ENCODE peak calls at places on chromosomes 4 and X, in nine cellular contexts. One of them, this sample, is unnamed. For H3K4me1, the result is how much of the 10 kb centered on the place peaks cover.

GRCh38 chrX:129823523-129823922 is 20.2 kb downstream of the ZDHHC9 start:
- DNase-seq in mesendoderm: no peak
- DNase-seq in NT2/D1: no peak
- DNase-seq in CD8-positive, alpha-beta T cell: no peak
- DNase-seq in lung: no peak
- DNase-seq in psoas muscle: no peak
- DNase-seq in fibroblast of lung: no peak
- DNase-seq in CD8-positive, alpha-beta memory T cell: no peak
- DNase-seq in thoracic aorta: no peak
- DNase-seq in this sample: no peak

GRCh38 chr4:40995850-40996249 is 218.5 kb downstream of the APBB2 start:
- DNase-seq in lung: no peak
- DNase-seq in thoracic aorta: no peak
- DNase-seq in CD8-positive, alpha-beta memory T cell: no peak
- DNase-seq in NT2/D1: no peak
- DNase-seq in mesendoderm: no peak
- DNase-seq in psoas muscle: no peak
- DNase-seq in CD8-positive, alpha-beta T cell: no peak
- DNase-seq in fibroblast of lung: peak
- DNase-seq in this sample: no peak

GRCh38 chr4:151668687-151669402 is 92.0 kb downstream of the GATB start:
- DNase-seq in CD8-positive, alpha-beta memory T cell: no peak
- DNase-seq in CD8-positive, alpha-beta T cell: no peak
- DNase-seq in thoracic aorta: no peak
- DNase-seq in lung: no peak
- DNase-seq in fibroblast of lung: no peak
- DNase-seq in NT2/D1: no peak
- DNase-seq in psoas muscle: no peak
- DNase-seq in mesendoderm: no peak
- DNase-seq in this sample: no peak

GRCh38 chr4:120870279-120870673 is 52.2 kb downstream of the PRDM5 start:
- DNase-seq in mesendoderm: peak
- DNase-seq in psoas muscle: no peak
- DNase-seq in lung: no peak
- DNase-seq in NT2/D1: no peak
- DNase-seq in CD8-positive, alpha-beta T cell: no peak
- DNase-seq in thoracic aorta: no peak
- DNase-seq in fibroblast of lung: no peak
- DNase-seq in CD8-positive, alpha-beta memory T cell: no peak
- DNase-seq in this sample: no peak

GRCh38 chr4:37825943-37826281 is 574 bp upstream of the PGM2 start:
- DNase-seq in CD8-positive, alpha-beta memory T cell: no peak
- DNase-seq in lung: no peak
- DNase-seq in fibroblast of lung: no peak
- DNase-seq in thoracic aorta: no peak
- DNase-seq in CD8-positive, alpha-beta T cell: no peak
- DNase-seq in NT2/D1: no peak
- DNase-seq in mesendoderm: no peak
- DNase-seq in psoas muscle: no peak
- DNase-seq in this sample: no peak

GRCh38 chr4:24266951-24267577 is 317.3 kb downstream of the DHX15 start:
- DNase-seq in lung: no peak
- DNase-seq in thoracic aorta: no peak
- DNase-seq in CD8-positive, alpha-beta T cell: no peak
- DNase-seq in NT2/D1: no peak
- DNase-seq in psoas muscle: no peak
- DNase-seq in mesendoderm: peak
- DNase-seq in fibroblast of lung: peak
- DNase-seq in CD8-positive, alpha-beta memory T cell: no peak
- DNase-seq in this sample: no peak

GRCh38 chr4:122873752-122874151 is 47.1 kb downstream of the FGF2 start:
- DNase-seq in fibroblast of lung: peak
- DNase-seq in thoracic aorta: no peak
- DNase-seq in CD8-positive, alpha-beta T cell: no peak
- DNase-seq in CD8-positive, alpha-beta memory T cell: no peak
- DNase-seq in lung: no peak
- DNase-seq in NT2/D1: no peak
- DNase-seq in mesendoderm: no peak
- DNase-seq in psoas muscle: no peak
- DNase-seq in this sample: no peak

GRCh38 chr4:3073158-3074077 is 920 bp downstream of the HTT-AS start:
- DNase-seq in psoas muscle: no peak
- DNase-seq in mesendoderm: no peak
- DNase-seq in fibroblast of lung: no peak
- DNase-seq in thoracic aorta: no peak
- DNase-seq in CD8-positive, alpha-beta memory T cell: peak
- DNase-seq in CD8-positive, alpha-beta T cell: peak
- DNase-seq in lung: peak
- DNase-seq in NT2/D1: no peak
- DNase-seq in this sample: no peak

GRCh38 chrX:6448003-6448402 is 86.9 kb downstream of the VCX3A start:
- DNase-seq in CD8-positive, alpha-beta T cell: no peak
- DNase-seq in mesendoderm: no peak
- DNase-seq in fibroblast of lung: peak
- DNase-seq in lung: peak
- DNase-seq in NT2/D1: no peak
- DNase-seq in psoas muscle: no peak
- DNase-seq in CD8-positive, alpha-beta memory T cell: no peak
- DNase-seq in thoracic aorta: no peak
- DNase-seq in this sample: peak

GRCh38 chr4:87864321-87864720 is 31.6 kb downstream of the MEPE start:
- DNase-seq in fibroblast of lung: no peak
- DNase-seq in NT2/D1: no peak
- DNase-seq in CD8-positive, alpha-beta memory T cell: no peak
- DNase-seq in thoracic aorta: no peak
- DNase-seq in CD8-positive, alpha-beta T cell: no peak
- DNase-seq in lung: no peak
- DNase-seq in psoas muscle: no peak
- DNase-seq in mesendoderm: no peak
- DNase-seq in this sample: no peak

GRCh38 chr4:10082047-10082446 is 34.6 kb downstream of the WDR1 start:
- DNase-seq in CD8-positive, alpha-beta memory T cell: no peak
- DNase-seq in CD8-positive, alpha-beta T cell: no peak
- DNase-seq in mesendoderm: no peak
- DNase-seq in fibroblast of lung: no peak
- DNase-seq in thoracic aorta: no peak
- DNase-seq in lung: no peak
- DNase-seq in NT2/D1: no peak
- DNase-seq in psoas muscle: no peak
- DNase-seq in this sample: peak

GRCh38 chrX:101079223-101079622 is 544 bp downstream of the TMEM35A start:
- DNase-seq in psoas muscle: no peak
- DNase-seq in fibroblast of lung: peak
- DNase-seq in mesendoderm: no peak
- DNase-seq in CD8-positive, alpha-beta memory T cell: no peak
- DNase-seq in CD8-positive, alpha-beta T cell: no peak
- DNase-seq in NT2/D1: no peak
- DNase-seq in thoracic aorta: no peak
- DNase-seq in lung: no peak
- DNase-seq in this sample: no peak

GRCh38 chrX:101081257-101081656 is 2.6 kb downstream of the TMEM35A start:
- DNase-seq in CD8-positive, alpha-beta memory T cell: no peak
- DNase-seq in psoas muscle: no peak
- DNase-seq in lung: no peak
- DNase-seq in fibroblast of lung: peak
- DNase-seq in CD8-positive, alpha-beta T cell: no peak
- DNase-seq in NT2/D1: no peak
- DNase-seq in mesendoderm: no peak
- DNase-seq in thoracic aorta: no peak
- DNase-seq in this sample: no peak

GRCh38 chrX:101079736-101080135 is 1.1 kb downstream of the TMEM35A start:
- DNase-seq in fibroblast of lung: no peak
- DNase-seq in thoracic aorta: no peak
- DNase-seq in mesendoderm: no peak
- DNase-seq in psoas muscle: no peak
- DNase-seq in CD8-positive, alpha-beta T cell: no peak
- DNase-seq in CD8-positive, alpha-beta memory T cell: no peak
- DNase-seq in lung: no peak
- DNase-seq in NT2/D1: no peak
- DNase-seq in this sample: no peak

GRCh38 chrX:101078716-101079115 is at the start of gene TMEM35A:
- DNase-seq in psoas muscle: no peak
- DNase-seq in fibroblast of lung: peak
- DNase-seq in CD8-positive, alpha-beta memory T cell: no peak
- DNase-seq in NT2/D1: peak
- DNase-seq in thoracic aorta: no peak
- DNase-seq in lung: no peak
- DNase-seq in mesendoderm: peak
- DNase-seq in CD8-positive, alpha-beta T cell: no peak
- DNase-seq in this sample: no peak

GRCh38 chrX:101080326-101080725 is 1.6 kb downstream of the TMEM35A start:
- DNase-seq in psoas muscle: no peak
- DNase-seq in NT2/D1: no peak
- DNase-seq in fibroblast of lung: no peak
- DNase-seq in CD8-positive, alpha-beta memory T cell: no peak
- DNase-seq in mesendoderm: no peak
- DNase-seq in thoracic aorta: no peak
- DNase-seq in CD8-positive, alpha-beta T cell: no peak
- DNase-seq in lung: no peak
- DNase-seq in this sample: no peak
- H3K4me3 ChIP-seq in psoas muscle: no peak
- H3K4me3 ChIP-seq in NT2/D1: no peak
- H3K4me3 ChIP-seq in fibroblast of lung: peak
- H3K4me3 ChIP-seq in CD8-positive, alpha-beta memory T cell: no peak
- H3K4me3 ChIP-seq in mesendoderm: no peak
- H3K4me3 ChIP-seq in thoracic aorta: peak
- H3K4me3 ChIP-seq in CD8-positive, alpha-beta T cell: no peak
- H3K4me3 ChIP-seq in lung: no peak
- H3K4me3 ChIP-seq in this sample: peak

DNA sequence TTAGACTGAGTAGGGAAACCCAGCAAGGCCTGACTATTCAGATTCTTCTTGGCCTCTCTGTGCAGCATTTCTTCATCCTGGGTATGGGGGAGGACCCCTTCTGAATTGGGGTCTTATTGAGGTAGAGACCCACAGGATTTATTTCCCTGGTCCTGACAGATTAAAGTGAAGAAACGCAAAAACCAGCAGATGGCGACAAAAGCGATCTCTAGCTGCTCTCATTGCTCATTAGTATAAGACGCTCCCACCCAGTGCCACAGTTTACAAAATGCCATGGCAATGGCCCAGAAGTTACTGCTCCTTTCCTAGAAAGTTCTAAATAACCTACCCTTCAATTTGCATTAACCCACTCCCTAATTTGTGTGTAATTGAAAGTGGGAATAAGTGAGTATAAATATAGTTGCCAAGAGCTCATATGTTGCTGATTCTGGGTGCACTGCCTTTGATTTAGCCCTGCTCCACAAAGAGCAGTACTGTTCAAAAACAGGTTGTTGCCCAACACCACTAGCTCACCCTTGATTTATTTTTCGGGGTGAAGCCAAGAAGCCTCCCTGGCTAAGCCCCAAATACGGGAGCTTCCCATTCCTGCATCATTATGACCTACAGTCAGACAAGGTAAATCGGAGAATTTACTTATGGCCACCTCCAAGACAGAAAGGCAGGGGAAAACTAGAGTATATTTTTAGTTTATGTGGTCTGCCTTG is 3.7 kb upstream of the BEX4 start:
- DNase-seq in mesendoderm: peak
- DNase-seq in thoracic aorta: no peak
- DNase-seq in NT2/D1: peak
- DNase-seq in CD8-positive, alpha-beta T cell: peak
- DNase-seq in CD8-positive, alpha-beta memory T cell: peak
- DNase-seq in fibroblast of lung: peak
- DNase-seq in lung: no peak
- DNase-seq in psoas muscle: no peak
- DNase-seq in this sample: peak
- H3K4me1 ChIP-seq in mesendoderm: under half
- H3K4me1 ChIP-seq in thoracic aorta: under half
- H3K4me1 ChIP-seq in NT2/D1: under half
- H3K4me1 ChIP-seq in CD8-positive, alpha-beta T cell: under half
- H3K4me1 ChIP-seq in CD8-positive, alpha-beta memory T cell: under half
- H3K4me1 ChIP-seq in fibroblast of lung: under half
- H3K4me1 ChIP-seq in lung: under half
- H3K4me1 ChIP-seq in psoas muscle: under half
- H3K4me1 ChIP-seq in this sample: under half

GRCh38 chrX:45434231-45434630 is 233.6 kb upstream of the DIPK2B start:
- DNase-seq in fibroblast of lung: no peak
- DNase-seq in NT2/D1: peak
- DNase-seq in psoas muscle: no peak
- DNase-seq in lung: no peak
- DNase-seq in mesendoderm: peak
- DNase-seq in thoracic aorta: no peak
- DNase-seq in CD8-positive, alpha-beta memory T cell: no peak
- DNase-seq in CD8-positive, alpha-beta T cell: no peak
- DNase-seq in this sample: no peak
- H3K4me3 ChIP-seq in fibroblast of lung: no peak
- H3K4me3 ChIP-seq in NT2/D1: no peak
- H3K4me3 ChIP-seq in psoas muscle: no peak
- H3K4me3 ChIP-seq in lung: no peak
- H3K4me3 ChIP-seq in mesendoderm: no peak
- H3K4me3 ChIP-seq in thoracic aorta: no peak
- H3K4me3 ChIP-seq in CD8-positive, alpha-beta memory T cell: no peak
- H3K4me3 ChIP-seq in CD8-positive, alpha-beta T cell: no peak
- H3K4me3 ChIP-seq in this sample: no peak

DNA sequence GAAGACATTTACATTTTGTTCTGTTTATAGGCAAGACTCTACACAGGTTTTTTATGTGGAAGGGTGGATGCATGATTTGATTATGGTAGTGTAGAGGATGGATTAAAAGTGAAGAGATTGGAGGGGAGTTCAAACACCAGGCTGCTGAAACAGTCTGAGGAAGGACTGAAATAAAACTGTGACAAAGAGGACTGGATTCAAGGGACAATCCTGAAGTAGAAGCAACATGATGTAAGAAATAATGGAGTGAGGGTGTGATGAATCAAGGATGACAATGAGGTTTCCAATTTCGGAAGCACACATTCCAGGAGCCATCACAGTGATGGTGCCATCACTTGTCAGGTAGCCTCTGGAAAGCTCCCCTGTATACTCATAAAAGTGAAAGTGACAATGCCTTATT is 103.5 kb downstream of the SYNPO2 start:
- DNase-seq in thoracic aorta: no peak
- DNase-seq in CD8-positive, alpha-beta T cell: no peak
- DNase-seq in fibroblast of lung: no peak
- DNase-seq in CD8-positive, alpha-beta memory T cell: no peak
- DNase-seq in psoas muscle: no peak
- DNase-seq in NT2/D1: no peak
- DNase-seq in lung: no peak
- DNase-seq in mesendoderm: no peak
- DNase-seq in this sample: no peak
- H3K4me1 ChIP-seq in thoracic aorta: half or more
- H3K4me1 ChIP-seq in CD8-positive, alpha-beta T cell: under half
- H3K4me1 ChIP-seq in fibroblast of lung: under half
- H3K4me1 ChIP-seq in CD8-positive, alpha-beta memory T cell: under half
- H3K4me1 ChIP-seq in psoas muscle: half or more
- H3K4me1 ChIP-seq in NT2/D1: under half
- H3K4me1 ChIP-seq in lung: under half
- H3K4me1 ChIP-seq in mesendoderm: under half
- H3K4me1 ChIP-seq in this sample: under half

GRCh38 chr4:174928174-174928573 is 10.0 kb downstream of the ADAM29 start:
- DNase-seq in CD8-positive, alpha-beta T cell: peak
- DNase-seq in psoas muscle: no peak
- DNase-seq in NT2/D1: no peak
- DNase-seq in mesendoderm: no peak
- DNase-seq in thoracic aorta: no peak
- DNase-seq in fibroblast of lung: no peak
- DNase-seq in CD8-positive, alpha-beta memory T cell: no peak
- DNase-seq in lung: no peak
- DNase-seq in this sample: no peak
- H3K4me3 ChIP-seq in CD8-positive, alpha-beta T cell: no peak
- H3K4me3 ChIP-seq in psoas muscle: no peak
- H3K4me3 ChIP-seq in NT2/D1: no peak
- H3K4me3 ChIP-seq in mesendoderm: no peak
- H3K4me3 ChIP-seq in thoracic aorta: no peak
- H3K4me3 ChIP-seq in fibroblast of lung: no peak
- H3K4me3 ChIP-seq in CD8-positive, alpha-beta memory T cell: no peak
- H3K4me3 ChIP-seq in lung: no peak
- H3K4me3 ChIP-seq in this sample: no peak

GRCh38 chr4:102823464-102823863 is 3.9 kb downstream of the UBE2D3 start:
- DNase-seq in NT2/D1: no peak
- DNase-seq in CD8-positive, alpha-beta T cell: no peak
- DNase-seq in lung: no peak
- DNase-seq in thoracic aorta: no peak
- DNase-seq in fibroblast of lung: no peak
- DNase-seq in mesendoderm: no peak
- DNase-seq in CD8-positive, alpha-beta memory T cell: no peak
- DNase-seq in psoas muscle: no peak
- DNase-seq in this sample: no peak
- H3K4me1 ChIP-seq in NT2/D1: under half
- H3K4me1 ChIP-seq in CD8-positive, alpha-beta T cell: half or more
- H3K4me1 ChIP-seq in lung: under half
- H3K4me1 ChIP-seq in thoracic aorta: half or more
- H3K4me1 ChIP-seq in fibroblast of lung: under half
- H3K4me1 ChIP-seq in mesendoderm: under half
- H3K4me1 ChIP-seq in CD8-positive, alpha-beta memory T cell: half or more
- H3K4me1 ChIP-seq in psoas muscle: half or more
- H3K4me1 ChIP-seq in this sample: half or more